ENCODE peak calls at places on chromosomes 12 and 14, in six cellular contexts. E is brain microvascular endothelial cell; T is HS-27A; K is HFFc6; W is breast epithelium; N is stimulated activated CD4-positive, alpha-beta T cell treated with anti-CD3 and anti-CD28 coated beads, Interleukin-1b, Interleukin-23, amount 100 ng/mL, for 1 hour. D is an unnamed sample.

GRCh38 chr14:26896447-26896846 is 298.6 kb upstream of the NOVA1 start:
- DNase-seq in T (no peak), N (no peak), K (no peak), W (no peak), E (no peak), D (peak)

GRCh38 chr14:99554184-99554583 is 49.8 kb downstream of the CCDC85C start:
- DNase-seq in T (no peak), E (no peak), N (no peak), K (no peak), W (no peak), D (no peak)

GRCh38 chr12:118980407-118981014 is 830 bp upstream of the SRRM4 start:
- DNase-seq in E (no peak), W (no peak), T (no peak), N (no peak), K (no peak), D (no peak)

GRCh38 chr14:96588410-96589249 is 86.4 kb downstream of the PAPOLA start:
- DNase-seq in T (no peak), E (no peak), N (no peak), K (no peak), W (no peak), D (no peak)

GRCh38 chr12:80821513-80822000 is 104.8 kb downstream of the MYF5 start:
- DNase-seq in N (no peak), E (no peak), K (no peak), T (no peak), W (no peak), D (no peak)

GRCh38 chr12:61848893-61849292 is 411.3 kb upstream of the USP15 start:
- DNase-seq in T (no peak), N (no peak), K (no peak), W (no peak), E (no peak), D (no peak)

GRCh38 chr12:96578526-96579125 is 89.2 kb downstream of the CFAP54 start:
- DNase-seq in K (peak), N (no peak), W (no peak), T (peak), E (no peak), D (peak)

GRCh38 chr14:102736956-102737355 is 40.3 kb upstream of the TRAF3 start:
- DNase-seq in E (no peak), T (no peak), W (no peak), N (no peak), K (no peak), D (no peak)

GRCh38 chr12:52582971-52583456 is 9.4 kb upstream of the KRT74 start:
- DNase-seq in W (peak), T (peak), E (peak), N (peak), K (peak), D (peak)

D was measured in HS-5.